ENCODE peak calls at places on chromosomes 4 and X, in ten cellular contexts. V is MM.1S, Y is astrocyte, X is K562, J is Karpas-422, W is GM23248, Q is hepatocyte, N is IMR-90, P is A549, U is GM23338. B is an unnamed sample. For H3K4me1, the result is how much of the 10 kb centered on the place peaks cover.

GRCh38 chr4:159238631-159239030 is 135.8 kb downstream of the RAPGEF2 start:
- DNase-seq in Q (no peak), U (no peak), V (no peak), X (no peak), N (no peak), P (no peak), W (peak), Y (peak), J (no peak), B (no peak)

GRCh38 chr4:38068107-38068506 is 107.9 kb downstream of the PTTG2 start:
- DNase-seq in J (no peak), V (no peak), W (no peak), N (no peak), U (no peak), X (no peak), Q (no peak), P (no peak), Y (no peak), B (no peak)

GRCh38 chrX:152072236-152072635 is 66.1 kb downstream of the MAGEA10 start:
- DNase-seq in U (no peak), P (peak), N (peak), W (peak), X (peak), J (no peak), Y (peak), Q (no peak), V (no peak), B (no peak)

GRCh38 chr4:98657531-98658286 is 702 bp downstream of the TSPAN5 start:
- DNase-seq in Q (peak), U (peak), W (peak), J (no peak), X (no peak), N (peak), V (peak), Y (peak), P (peak), B (no peak)

GRCh38 chrX:44784241-44784640 is 59.6 kb upstream of the DUSP21 start:
- DNase-seq in P (no peak), X (no peak), V (peak), N (no peak), U (no peak), W (peak), Y (no peak), Q (no peak), J (no peak), B (no peak)

GRCh38 chrX:38275615-38276014 is 51.7 kb downstream of the RPGR start:
- DNase-seq in U (no peak), Q (peak), V (no peak), X (no peak), J (no peak), N (peak), P (peak), Y (peak), W (peak), B (no peak)

GRCh38 chrX:18566748-18567147 is 105.2 kb downstream of the RS1 start:
- DNase-seq in N (no peak), X (no peak), Q (no peak), U (no peak), J (no peak), W (no peak), Y (no peak), P (no peak), V (no peak), B (no peak)

GRCh38 chrX:3638280-3638873 is 75.1 kb downstream of the PRKX start:
- DNase-seq in Y (peak), X (peak), V (peak), P (peak), U (peak), Q (peak), N (peak), W (peak), J (peak), B (peak)

GRCh38 chr4:181962321-181962720 is 280.9 kb upstream of the TENM3 start:
- DNase-seq in W (no peak), Q (no peak), J (no peak), U (peak), Y (peak), V (no peak), P (no peak), X (no peak), N (no peak), B (no peak)

GRCh38 chr4:171940656-171941055 is 127.5 kb downstream of the GALNTL6 start:
- DNase-seq in W (no peak), J (no peak), N (no peak), Y (no peak), U (no peak), V (no peak), P (no peak), Q (no peak), X (no peak), B (no peak)

GRCh38 chrX:49250066-49250465 is 14.4 kb downstream of the FOXP3 start:
- DNase-seq in P (no peak), J (no peak), W (no peak), N (no peak), Q (no peak), U (no peak), V (no peak), Y (no peak), X (no peak), B (no peak)

GRCh38 chr4:22531226-22531625 is 15.4 kb upstream of the ADGRA3 start:
- DNase-seq in V (no peak), Q (peak), N (no peak), J (no peak), U (no peak), X (no peak), Y (no peak), P (no peak), W (peak), B (no peak)

GRCh38 chr4:124321370-124321769 is 391.2 kb downstream of the ANKRD50 start:
- DNase-seq in N (peak), Q (no peak), U (peak), V (no peak), Y (peak), X (no peak), W (peak), P (no peak), J (no peak), B (no peak)

GRCh38 chr4:80307183-80307735 is 28.3 kb upstream of the CFAP299 start:
- DNase-seq in J (no peak), U (no peak), V (no peak), N (peak), Q (peak), P (no peak), Y (peak), W (peak), X (no peak), B (no peak)

GRCh38 chr4:64682481-64682880 is 273.2 kb upstream of the TECRL start:
- DNase-seq in U (no peak), J (no peak), V (no peak), W (no peak), Q (no peak), N (no peak), Y (no peak), P (no peak), X (no peak), B (no peak)

GRCh38 chr4:38136604-38137003 is 176.4 kb downstream of the PTTG2 start:
- DNase-seq in Q (no peak), N (no peak), J (no peak), Y (no peak), V (no peak), X (no peak), P (no peak), W (no peak), U (peak), B (no peak)

GRCh38 chrX:70433848-70434351 is 10.7 kb upstream of the DLG3 start:
- DNase-seq in N (peak), X (peak), Y (peak), U (peak), W (peak), Q (peak), J (peak), V (peak), P (peak), B (peak)

GRCh38 chr4:173990879-173991231 is 292.6 kb downstream of the FBXO8 start:
- DNase-seq in Y (no peak), U (peak), J (no peak), X (no peak), V (no peak), P (no peak), N (no peak), Q (peak), W (no peak), B (no peak)

GRCh38 chr4:104860227-104861123 is 286.2 kb upstream of the TET2 start:
- DNase-seq in U (peak), Y (peak), V (peak), N (peak), J (peak), P (peak), W (peak), Q (peak), X (peak), B (peak)

GRCh38 chr4:147846318-147847135 is 114.6 kb downstream of the ARHGAP10 start:
- DNase-seq in Q (no peak), V (no peak), Y (no peak), P (no peak), N (no peak), U (no peak), W (no peak), X (no peak), J (no peak), B (no peak)

GRCh38 chr4:7705062-7705461 is 234.6 kb downstream of the AFAP1 start:
- DNase-seq in Y (no peak), X (no peak), V (no peak), J (no peak), P (no peak), W (peak), Q (no peak), N (no peak), U (peak), B (no peak)

GRCh38 chr4:91829531-91829930 is 474.2 kb upstream of the GRID2 start:
- DNase-seq in X (no peak), U (no peak), W (no peak), J (no peak), Y (peak), N (no peak), Q (no peak), V (no peak), P (no peak), B (no peak)
- H3K4me2 ChIP-seq in X (no peak), U (no peak), W (no peak), J (no peak), Y (no peak), N (no peak), Q (no peak), V (no peak), P (no peak), B (no peak)

GRCh38 chr4:53481586-53481985 is 104.1 kb downstream of the FIP1L1 start:
- DNase-seq in Q (no peak), X (no peak), N (no peak), V (no peak), W (no peak), J (no peak), P (no peak), Y (no peak), U (no peak), B (no peak)

GRCh38 chr4:53478671-53479456 is 101.4 kb downstream of the FIP1L1 start:
- DNase-seq in V (no peak), J (no peak), P (no peak), W (peak), Y (peak), U (no peak), X (no peak), Q (no peak), N (peak), B (no peak)

GRCh38 chr4:53483250-53483649 is 105.8 kb downstream of the FIP1L1 start:
- DNase-seq in U (no peak), V (no peak), P (no peak), X (no peak), J (no peak), W (no peak), Q (no peak), N (no peak), Y (no peak), B (no peak)

GRCh38 chr4:53479731-53480525 is 102.5 kb downstream of the FIP1L1 start:
- DNase-seq in V (no peak), U (no peak), J (no peak), X (no peak), P (no peak), Q (no peak), W (peak), N (peak), Y (peak), B (no peak)

GRCh38 chr4:53480909-53481308 is 103.5 kb downstream of the FIP1L1 start:
- DNase-seq in U (no peak), X (no peak), Y (no peak), W (peak), Q (no peak), P (no peak), N (peak), V (no peak), J (no peak), B (no peak)
- H3K4me1 ChIP-seq in U (under half), X (under half), Y (under half), W (half or more), Q (under half), P (under half), N (under half), V (under half), J (under half), B (under half)

GRCh38 chr4:139554726-139555072 is 1.3 kb downstream of the SETD7 start:
- DNase-seq in U (no peak), Q (no peak), P (no peak), W (no peak), J (no peak), N (no peak), X (no peak), Y (no peak), V (no peak), B (no peak)
- H3K4me2 ChIP-seq in U (peak), Q (peak), P (peak), W (peak), J (peak), N (peak), X (no peak), Y (peak), V (peak), B (peak)

GRCh38 chrX:24150051-24150790 is 692 bp downstream of the ZFX start:
- DNase-seq in Q (peak), U (peak), X (peak), Y (peak), J (peak), P (peak), V (peak), W (peak), N (peak), B (peak)
- H3K4me1 ChIP-seq in Q (half or more), U (under half), X (under half), Y (under half), J (under half), P (half or more), V (under half), W (half or more), N (under half), B (half or more)

DNA sequence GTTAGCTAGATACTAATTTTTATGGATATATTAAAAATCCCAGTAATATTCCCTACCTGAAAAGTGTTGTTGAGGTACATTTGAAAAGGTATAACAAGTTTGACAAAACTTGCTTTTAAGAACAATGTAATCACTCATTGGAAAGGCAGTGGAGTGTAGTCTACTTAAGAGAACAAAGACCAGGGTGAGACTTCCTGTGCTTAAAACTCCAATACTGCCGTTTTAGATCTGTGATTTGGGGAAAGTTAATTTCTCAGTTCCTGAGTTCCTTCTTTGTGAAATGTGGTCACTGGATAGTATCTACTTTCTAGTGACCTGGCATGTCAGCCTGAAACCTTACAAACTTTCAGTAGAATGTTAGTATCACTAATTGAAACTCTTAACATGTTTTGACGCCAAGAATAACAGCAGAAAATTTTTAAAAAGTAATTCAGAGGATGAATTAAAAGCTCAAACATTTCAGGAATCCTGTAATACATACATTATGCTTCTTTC is 56.8 kb downstream of the PCDH7 start:
- DNase-seq in V (no peak), U (peak), Y (peak), X (no peak), J (no peak), N (no peak), Q (no peak), P (no peak), W (no peak), B (no peak)
- H3K4me2 ChIP-seq in V (no peak), U (no peak), Y (peak), X (no peak), J (no peak), N (peak), Q (peak), P (no peak), W (no peak), B (no peak)

GRCh38 chr4:1253831-1254230 is 4.9 kb upstream of the CTBP1 start:
- DNase-seq in N (no peak), X (no peak), V (no peak), J (no peak), U (no peak), Y (no peak), Q (no peak), W (no peak), P (no peak), B (no peak)

GRCh38 chr4:1255699-1256098 is 6.8 kb upstream of the CTBP1 start:
- DNase-seq in V (no peak), U (no peak), J (no peak), P (no peak), X (no peak), W (no peak), Y (no peak), N (no peak), Q (no peak), B (no peak)

GRCh38 chr4:1252928-1253492 is 4.1 kb upstream of the CTBP1 start:
- DNase-seq in W (no peak), N (no peak), J (no peak), Q (no peak), Y (no peak), X (no peak), U (no peak), V (no peak), P (no peak), B (no peak)

GRCh38 chr4:1258457-1258856 is 9.5 kb upstream of the CTBP1 start:
- DNase-seq in X (no peak), V (no peak), U (no peak), W (no peak), J (no peak), Y (no peak), P (no peak), N (no peak), Q (no peak), B (no peak)

DNA sequence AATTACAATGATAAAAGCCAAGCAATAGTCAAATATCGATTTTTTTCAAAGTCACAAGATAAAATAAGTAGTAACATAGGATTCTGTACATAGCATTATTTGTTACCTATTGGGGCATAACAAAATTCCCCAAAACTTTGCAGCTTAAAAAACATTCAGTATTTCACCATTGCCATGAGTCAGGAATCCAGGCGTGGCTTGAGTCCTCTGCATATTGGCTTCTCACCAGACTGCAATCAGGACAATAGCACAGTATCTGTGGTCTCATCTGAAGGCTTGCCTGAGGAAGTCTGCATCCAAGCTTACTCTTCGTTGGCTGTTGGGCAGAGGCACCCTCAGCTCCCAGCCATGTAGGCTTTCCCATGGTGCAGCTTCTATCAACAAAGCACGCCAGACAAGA is 6.2 kb upstream of the CTBP1 start:
- DNase-seq in P (no peak), J (no peak), N (no peak), Q (no peak), V (no peak), W (peak), Y (no peak), U (no peak), X (no peak), B (no peak)
- H3K4me1 ChIP-seq in P (under half), J (under half), N (under half), Q (under half), V (under half), W (under half), Y (under half), U (under half), X (under half), B (under half)

GRCh38 chrX:17077349-17077748 is 130.9 kb downstream of the REPS2 start:
- DNase-seq in W (no peak), V (no peak), P (no peak), J (no peak), Q (no peak), X (no peak), Y (no peak), N (no peak), U (no peak), B (no peak)
- H3K4me2 ChIP-seq in W (no peak), V (peak), P (no peak), J (no peak), Q (no peak), X (no peak), Y (peak), N (no peak), U (no peak), B (no peak)

GRCh38 chr4:185201983-185202962 is 1.5 kb downstream of the CFAP97 start:
- DNase-seq in W (peak), Y (peak), P (no peak), X (peak), U (peak), N (peak), Q (no peak), V (no peak), J (no peak), B (peak)

GRCh38 chr4:185204238-185204910 is 574 bp upstream of the CFAP97 start:
- DNase-seq in Q (no peak), J (peak), X (no peak), N (peak), U (no peak), Y (no peak), V (peak), W (peak), P (no peak), B (peak)

GRCh38 chr4:185203380-185204237 is at the start of gene CFAP97:
- DNase-seq in U (peak), J (peak), W (peak), X (peak), Y (peak), P (peak), Q (peak), N (peak), V (peak), B (peak)

GRCh38 chr4:185205697-185206342 is 2.0 kb upstream of the CFAP97 start:
- DNase-seq in V (peak), J (peak), N (no peak), Q (no peak), U (no peak), X (no peak), P (no peak), Y (no peak), W (no peak), B (peak)

DNA sequence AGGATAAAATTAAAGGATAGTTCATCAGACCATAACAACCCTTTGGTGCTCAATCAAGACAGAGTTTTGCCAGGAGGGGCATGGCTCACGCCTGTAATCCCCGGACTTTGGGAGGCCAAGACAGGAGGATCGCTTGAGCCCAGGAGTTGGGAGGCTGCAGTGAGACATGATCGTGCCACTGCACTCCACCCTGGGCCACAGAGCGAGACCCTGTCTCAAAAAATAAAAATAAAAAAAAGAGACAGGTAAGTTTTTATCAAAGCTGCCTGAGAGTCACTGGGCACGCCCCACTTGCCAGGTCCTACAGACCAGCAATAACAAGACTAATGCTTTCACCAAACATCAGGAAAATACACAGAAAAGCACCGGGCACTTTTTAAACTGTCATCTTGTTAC is 818 bp downstream of the CFAP97 start:
- DNase-seq in J (no peak), V (no peak), Q (no peak), X (no peak), N (no peak), P (no peak), W (no peak), Y (no peak), U (no peak), B (no peak)
- H3K4me1 ChIP-seq in J (under half), V (under half), Q (under half), X (under half), N (under half), P (under half), W (under half), Y (under half), U (under half), B (under half)